ENCODE peak calls at places on chromosomes 1 and 21, in seven cellular contexts. C is CD8-positive, alpha-beta memory T cell; O is NCI-H2081; N is hypothalamus; K is HCT116; S is activated CD4-positive, CD25-positive, alpha-beta regulatory T cell treated with anti-CD3 and anti-CD28 coated beads, Interleukin-2, amount 50 U/mL, for 16 hours; T is EL. E is an unnamed sample.

GRCh38 chr1:89483010-89483756 is 41.4 kb upstream of the LRRC8B start:
- DNase-seq in C (peak; percentile 59), O (peak; percentile 73), N (peak; percentile 20), K (peak; percentile 78), S (peak; percentile 54), T (peak; percentile 65), E (peak; percentile 96)

GRCh38 chr21:38249256-38249655 is 7.5 kb upstream of the KCNJ15 start:
- DNase-seq in C (no peak), O (no peak), N (no peak), K (no peak), S (no peak), T (no peak), E (no peak)

GRCh38 chr1:74712863-74713262 is 20.0 kb downstream of the CRYZ start:
- DNase-seq in C (no peak), O (no peak), N (no peak), K (no peak), S (no peak), T (no peak), E (no peak)

GRCh38 chr1:202184750-202185460 is 8.7 kb upstream of the LGR6 start:
- DNase-seq in C (peak; percentile 41), O (peak; percentile 91), N (peak; percentile 39), K (peak; percentile 88), S (peak; percentile 34), T (peak; percentile 83), E (peak; percentile 75)

GRCh38 chr1:186620526-186620925 is 59.7 kb downstream of the PTGS2 start:
- DNase-seq in C (no peak), O (no peak), N (no peak), K (no peak), S (no peak), T (no peak), E (no peak)

GRCh38 chr1:33758698-33759097 is 105.2 kb upstream of the HMGB4 start:
- DNase-seq in C (no peak), O (no peak), N (no peak), K (no peak), S (no peak), T (no peak), E (peak; percentile 16)

GRCh38 chr1:28668956-28669719 is 554 bp downstream of the GMEB1 start:
- DNase-seq in C (peak; percentile 47), O (peak; percentile 88), N (no peak), K (peak; percentile 4), S (peak; percentile 11), T (peak; percentile 46), E (peak; percentile 22)

GRCh38 chr1:47332779-47333577 is 612 bp upstream of the CMPK1 start:
- DNase-seq in C (no peak), O (no peak), N (no peak), K (no peak), S (no peak), T (no peak), E (no peak)

GRCh38 chr1:95388041-95388440 is 154.0 kb downstream of the RWDD3 start:
- DNase-seq in C (no peak), O (peak; percentile 89), N (no peak), K (no peak), S (no peak), T (no peak), E (no peak)

GRCh38 chr1:212512731-212513559 is 80.2 kb downstream of the NENF start:
- DNase-seq in C (no peak), O (peak; percentile 16), N (no peak), K (peak; percentile 51), S (no peak), T (peak; percentile 75), E (no peak)

GRCh38 chr1:225454733-225455132 is 26.9 kb upstream of the LBR start:
- DNase-seq in C (no peak), O (no peak), N (no peak), K (peak; percentile 62), S (peak; percentile 49), T (peak; percentile 82), E (no peak)

GRCh38 chr21:35503646-35504045 is 454.5 kb upstream of the RUNX1 start:
- DNase-seq in C (peak; percentile 50), O (no peak), N (no peak), K (no peak), S (no peak), T (no peak), E (no peak)

GRCh38 chr1:57254006-57254405 is 169.9 kb downstream of the DAB1 start:
- DNase-seq in C (no peak), O (no peak), N (no peak), K (no peak), S (no peak), T (no peak), E (no peak)